ENCODE peak calls at places on chromosomes 3 and 15, in eight cellular contexts. R is endothelial cell, U is B cell, N is tibial artery, K is AG04450, Y is Peyer's patch, Q is osteocyte, O is fibroblast of mammary gland. V is an unnamed sample.

GRCh38 chr15:38899300-38899699 is 334.7 kb upstream of the RASGRP1 start:
- DNase-seq in O (peak), K (peak), Y (no peak), N (no peak), U (no peak), R (no peak), Q (no peak), V (peak)

GRCh38 chr3:45841380-45841700 is 579 bp downstream of the LZTFL1 start:
- DNase-seq in R (peak), Q (no peak), N (no peak), O (peak), Y (peak), K (no peak), U (no peak), V (peak)

GRCh38 chr15:71804695-71805470 is 5.5 kb upstream of the NR2E3 start:
- DNase-seq in R (no peak), U (no peak), N (no peak), Q (no peak), O (no peak), K (no peak), Y (no peak), V (no peak)

GRCh38 chr3:49158108-49158709 is 7.9 kb downstream of the CCDC71 start:
- DNase-seq in O (peak), Q (no peak), N (no peak), U (peak), K (no peak), Y (peak), R (peak), V (peak)

GRCh38 chr3:28860307-28860706 is 420.6 kb upstream of the RBMS3 start:
- DNase-seq in Q (no peak), O (peak), K (no peak), N (peak), U (no peak), R (no peak), Y (no peak), V (peak)

GRCh38 chr3:196357905-196358304 is 19.7 kb upstream of the TM4SF19 start:
- DNase-seq in R (no peak), K (no peak), U (no peak), N (no peak), O (no peak), Q (no peak), Y (no peak), V (no peak)

GRCh38 chr3:10556312-10556711 is 50.9 kb upstream of the ATP2B2 start:
- DNase-seq in N (no peak), R (no peak), O (no peak), Q (peak), Y (no peak), K (no peak), U (no peak), V (no peak)

GRCh38 chr3:121663171-121663847 is 2.6 kb upstream of the HCLS1 start:
- DNase-seq in R (no peak), O (no peak), Y (no peak), N (no peak), Q (no peak), K (no peak), U (no peak), V (no peak)

GRCh38 chr3:53071882-53072431 is 26.1 kb upstream of the SFMBT1 start:
- DNase-seq in Y (no peak), O (no peak), U (no peak), N (peak), R (no peak), K (no peak), Q (no peak), V (no peak)

GRCh38 chr15:31296304-31297220 is 30.1 kb upstream of the KLF13 start:
- DNase-seq in N (no peak), Q (peak), R (no peak), O (no peak), U (no peak), K (no peak), Y (peak), V (peak)

GRCh38 chr3:77320514-77320913 is 280.6 kb downstream of the ROBO2 start:
- DNase-seq in K (peak), O (peak), Y (no peak), U (no peak), N (no peak), R (no peak), Q (no peak), V (peak)

GRCh38 chr3:126126811-126127431 is 43.0 kb upstream of the SLC41A3 start:
- DNase-seq in R (no peak), Y (peak), N (peak), K (no peak), U (no peak), O (no peak), Q (peak), V (no peak)

GRCh38 chr3:88188436-88188835 is 38.7 kb downstream of the C3orf38 start:
- DNase-seq in U (no peak), O (peak), N (no peak), Y (no peak), Q (no peak), K (no peak), R (no peak), V (peak)

GRCh38 chr3:61617041-61617440 is 55.7 kb downstream of the PTPRG start:
- DNase-seq in K (no peak), N (no peak), O (peak), R (no peak), Q (no peak), Y (no peak), U (no peak), V (no peak)

GRCh38 chr15:57598346-57598745 is 6.6 kb downstream of the MYZAP start:
- DNase-seq in O (no peak), N (no peak), K (no peak), U (no peak), R (no peak), Q (no peak), Y (no peak), V (no peak)

GRCh38 chr3:138442433-138442832 is 8.0 kb downstream of the ESYT3 start:
- DNase-seq in Q (no peak), Y (peak), K (no peak), U (no peak), R (no peak), O (peak), N (no peak), V (peak)
- TF ChIP-seq CTCF in Q (no peak), Y (no peak), K (no peak), U (no peak), R (no peak), O (no peak), N (no peak), V (no peak)

GRCh38 chr3:161108840-161109239 is 3.7 kb upstream of the B3GALNT1 start:
- DNase-seq in O (peak), Q (no peak), N (no peak), K (no peak), R (no peak), U (no peak), Y (no peak), V (peak)

GRCh38 chr3:161100994-161101393 is 4.2 kb downstream of the B3GALNT1 start:
- DNase-seq in Y (peak), U (no peak), N (no peak), K (no peak), O (no peak), Q (no peak), R (no peak), V (no peak)

GRCh38 chr3:161107311-161107710 is 2.2 kb upstream of the B3GALNT1 start:
- DNase-seq in N (no peak), Y (no peak), K (no peak), R (no peak), U (no peak), O (no peak), Q (no peak), V (no peak)

GRCh38 chr3:161101609-161102008 is 3.5 kb downstream of the B3GALNT1 start:
- DNase-seq in U (no peak), Y (no peak), K (no peak), N (no peak), O (no peak), R (no peak), Q (no peak), V (no peak)

GRCh38 chr3:161104561-161105551 is at the start of gene B3GALNT1:
- DNase-seq in R (peak), N (no peak), U (peak), Q (no peak), K (peak), Y (peak), O (peak), V (peak)
- TF ChIP-seq CTCF in R (no peak), N (no peak), U (no peak), Q (no peak), K (no peak), Y (peak), O (no peak), V (no peak)

DNA sequence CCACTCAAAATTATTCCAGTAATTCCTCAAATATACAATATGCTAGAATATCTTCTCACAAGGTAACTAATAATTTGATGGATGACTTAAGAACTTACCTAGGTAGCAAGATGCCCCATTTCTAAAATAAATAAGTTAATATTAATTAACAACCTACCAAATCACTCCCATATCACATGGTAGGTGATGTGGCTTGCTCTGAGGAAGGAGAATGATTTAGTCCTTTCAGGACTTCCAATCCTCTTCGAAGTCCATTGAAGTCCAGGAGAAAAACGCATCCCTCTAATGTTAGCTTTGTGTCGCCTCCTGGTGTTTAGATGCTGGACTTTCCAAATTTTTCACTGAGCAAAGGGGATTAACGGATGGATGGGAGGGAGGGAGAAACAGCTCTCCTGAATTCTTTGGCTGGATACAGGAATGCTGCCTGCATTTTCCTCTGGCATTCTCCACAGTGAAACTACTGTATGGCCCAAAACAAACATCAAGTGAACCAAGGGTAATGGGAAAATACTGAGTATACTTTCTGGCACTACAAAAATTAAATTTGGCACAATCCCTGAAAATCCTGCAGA is 58.6 kb downstream of the PRICKLE2 start:
- DNase-seq in R (peak), O (no peak), N (no peak), Y (no peak), Q (no peak), K (no peak), U (no peak), V (no peak)
- TF ChIP-seq CTCF in R (peak), O (peak), N (peak), Y (peak), Q (peak), K (no peak), U (no peak), V (no peak)

DNA sequence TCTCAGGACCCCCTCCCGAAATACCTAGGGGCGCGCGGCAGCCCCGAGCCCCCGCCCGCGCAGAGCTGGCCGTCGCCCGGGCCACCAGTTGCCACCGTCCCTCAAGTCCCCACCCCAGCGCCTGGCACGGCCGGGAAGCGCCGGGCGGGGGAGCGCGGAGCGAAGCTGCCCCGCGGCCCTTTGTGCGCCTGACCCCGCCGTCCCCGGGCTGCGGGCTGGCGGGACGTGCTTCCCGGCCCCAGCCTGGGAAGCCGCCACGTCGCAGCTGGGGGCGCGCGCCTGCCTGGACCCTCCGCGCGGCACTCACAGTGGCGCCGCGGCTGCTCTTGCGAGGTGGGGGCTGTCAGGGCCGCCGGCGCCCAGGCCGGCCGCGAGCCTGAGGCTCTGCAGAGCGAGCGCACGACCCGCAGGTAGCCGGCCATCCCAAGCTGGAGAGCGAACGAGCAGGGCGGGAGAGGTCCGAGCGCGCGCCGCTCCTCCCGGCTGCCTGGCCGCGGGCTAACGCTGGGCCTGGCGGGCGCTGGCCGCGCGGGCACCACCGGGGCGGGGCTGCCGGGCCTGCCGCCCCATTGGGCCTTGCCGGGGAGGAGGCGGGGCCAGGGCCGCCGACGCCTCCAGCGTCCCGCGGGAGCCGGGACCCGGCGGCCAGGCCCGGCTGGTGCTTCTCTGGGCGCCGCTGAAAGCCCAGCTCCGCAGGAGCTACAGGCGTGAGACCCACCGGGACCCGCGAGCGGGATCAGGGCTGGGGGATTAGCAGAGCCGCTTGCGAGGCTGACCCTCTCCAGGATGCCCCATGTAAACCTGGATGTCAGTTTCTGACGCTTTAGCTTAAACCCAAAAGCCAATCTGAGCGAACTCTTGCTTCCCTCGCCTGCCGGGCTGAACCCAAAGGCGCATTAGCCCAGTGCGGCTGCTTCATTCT is at the start of gene IDH2:
- DNase-seq in U (peak), Q (peak), K (peak), O (peak), Y (peak), N (peak), R (peak), V (peak)
- TF ChIP-seq CTCF in U (no peak), Q (no peak), K (no peak), O (no peak), Y (no peak), N (no peak), R (no peak), V (no peak)